ENCODE peak calls at places on chromosomes 2 and 18, in seven cellular contexts. L, F, Y, A, X, T and U are unnamed samples.

GRCh38 chr2:234025475-234025874 is 25.0 kb upstream of the SPP2 start:
- DNase-seq in L (no peak), F (no peak), Y (no peak), A (no peak), X (peak), T (no peak), U (no peak)

GRCh38 chr18:49249523-49249922 is 210.9 kb downstream of the DYM start:
- DNase-seq in L (no peak), F (no peak), Y (no peak), A (no peak), X (peak), T (no peak), U (peak)

GRCh38 chr2:25470792-25471191 is 129.1 kb upstream of the DNMT3A start:
- DNase-seq in L (no peak), F (no peak), Y (no peak), A (no peak), X (no peak), T (no peak), U (no peak)

GRCh38 chr2:54402350-54402749 is 53.8 kb upstream of the SPTBN1 start:
- DNase-seq in L (no peak), F (peak), Y (no peak), A (no peak), X (peak), T (peak), U (no peak)

GRCh38 chr2:9089831-9090230 is 86.3 kb upstream of the MBOAT2 start:
- DNase-seq in L (no peak), F (no peak), Y (no peak), A (no peak), X (peak), T (no peak), U (no peak)

GRCh38 chr2:151718796-151719195 is 15.5 kb downstream of the NEB start:
- DNase-seq in L (no peak), F (no peak), Y (no peak), A (no peak), X (no peak), T (no peak), U (no peak)

GRCh38 chr2:3082705-3083104 is 294.9 kb downstream of the EIPR1 start:
- DNase-seq in L (no peak), F (no peak), Y (no peak), A (no peak), X (no peak), T (no peak), U (no peak)

GRCh38 chr2:24228470-24228869 is 53.6 kb downstream of the FAM228A start:
- DNase-seq in L (no peak), F (peak), Y (no peak), A (no peak), X (peak), T (no peak), U (no peak)

GRCh38 chr2:11344956-11345671 is 678 bp upstream of the ROCK2 start:
- DNase-seq in L (peak), F (peak), Y (peak), A (peak), X (peak), T (peak), U (peak)

GRCh38 chr2:43851026-43851980 is 12.5 kb downstream of the ABCG8 start:
- DNase-seq in L (no peak), F (no peak), Y (no peak), A (no peak), X (no peak), T (no peak), U (no peak)

GRCh38 chr2:102927854-102928267 is 166.0 kb downstream of the TMEM182 start:
- DNase-seq in L (no peak), F (no peak), Y (no peak), A (no peak), X (no peak), T (no peak), U (no peak)

GRCh38 chr2:212928681-212929080 is 222.7 kb downstream of the IKZF2 start:
- DNase-seq in L (no peak), F (no peak), Y (no peak), A (no peak), X (peak), T (no peak), U (no peak)

GRCh38 chr2:96369186-96369585 is 33.6 kb downstream of the NCAPH start:
- DNase-seq in L (no peak), F (no peak), Y (no peak), A (no peak), X (peak), T (no peak), U (no peak)

GRCh38 chr2:196230051-196230450 is 58.7 kb upstream of the STK17B start:
- DNase-seq in L (no peak), F (no peak), Y (peak), A (peak), X (no peak), T (no peak), U (no peak)

GRCh38 chr2:47569658-47570398 is 166.9 kb downstream of the MSH2 start:
- DNase-seq in L (no peak), F (no peak), Y (no peak), A (no peak), X (peak), T (no peak), U (no peak)

GRCh38 chr2:134917958-134918517 is 584 bp upstream of the CCNT2 start:
- DNase-seq in L (no peak), F (peak), Y (no peak), A (no peak), X (peak), T (peak), U (no peak)

GRCh38 chr18:11795916-11796315 is 55.3 kb upstream of the CHMP1B start:
- DNase-seq in L (no peak), F (no peak), Y (no peak), A (no peak), X (no peak), T (no peak), U (no peak)

GRCh38 chr2:46471-47345 is at the start of gene FAM110C:
- DNase-seq in L (peak), F (no peak), Y (peak), A (peak), X (peak), T (peak), U (no peak)

GRCh38 chr2:74567862-74568261 is 13.3 kb downstream of the DOK1 start:
- DNase-seq in L (no peak), F (no peak), Y (no peak), A (no peak), X (peak), T (no peak), U (peak)

GRCh38 chr2:157672129-157672528 is 43.5 kb upstream of the ACVR1C start:
- DNase-seq in L (no peak), F (peak), Y (no peak), A (no peak), X (no peak), T (no peak), U (peak)

GRCh38 chr2:55137024-55137958 is 87.0 kb upstream of the RTN4 start:
- DNase-seq in L (no peak), F (no peak), Y (no peak), A (peak), X (no peak), T (no peak), U (no peak)

GRCh38 chr2:97806738-97807618 is 93.6 kb downstream of the ZAP70 start:
- DNase-seq in L (peak), F (peak), Y (peak), A (peak), X (peak), T (peak), U (peak)

GRCh38 chr2:164840458-164840929 is 1.1 kb downstream of the COBLL1 start:
- DNase-seq in L (peak), F (no peak), Y (peak), A (peak), X (peak), T (peak), U (no peak)

GRCh38 chr2:188746727-188747126 is 227.4 kb upstream of the COL3A1 start:
- DNase-seq in L (no peak), F (no peak), Y (no peak), A (no peak), X (peak), T (no peak), U (peak)

GRCh38 chr2:119059287-119059686 is 99.3 kb downstream of the C1QL2 start:
- DNase-seq in L (no peak), F (no peak), Y (no peak), A (no peak), X (no peak), T (no peak), U (no peak)

GRCh38 chr2:101740555-101740964 is 43.1 kb downstream of the MAP4K4 start:
- DNase-seq in L (no peak), F (no peak), Y (no peak), A (no peak), X (no peak), T (no peak), U (no peak)
- H3K4me3 ChIP-seq in L (no peak), F (no peak), Y (no peak), A (no peak), X (no peak), T (no peak), U (no peak)

GRCh38 chr2:110115291-110116032 is at the start of gene MALL:
- DNase-seq in L (peak), F (no peak), Y (peak), A (peak), X (peak), T (no peak), U (no peak)
- H3K4me3 ChIP-seq in L (peak), F (no peak), Y (peak), A (peak), X (peak), T (no peak), U (peak)

GRCh38 chr2:175577405-175577986 is 396.0 kb upstream of the ATP5MC3 start:
- DNase-seq in L (no peak), F (no peak), Y (no peak), A (no peak), X (no peak), T (no peak), U (no peak)
- H3K4me3 ChIP-seq in L (no peak), F (no peak), Y (no peak), A (no peak), X (no peak), T (no peak), U (no peak)

DNA sequence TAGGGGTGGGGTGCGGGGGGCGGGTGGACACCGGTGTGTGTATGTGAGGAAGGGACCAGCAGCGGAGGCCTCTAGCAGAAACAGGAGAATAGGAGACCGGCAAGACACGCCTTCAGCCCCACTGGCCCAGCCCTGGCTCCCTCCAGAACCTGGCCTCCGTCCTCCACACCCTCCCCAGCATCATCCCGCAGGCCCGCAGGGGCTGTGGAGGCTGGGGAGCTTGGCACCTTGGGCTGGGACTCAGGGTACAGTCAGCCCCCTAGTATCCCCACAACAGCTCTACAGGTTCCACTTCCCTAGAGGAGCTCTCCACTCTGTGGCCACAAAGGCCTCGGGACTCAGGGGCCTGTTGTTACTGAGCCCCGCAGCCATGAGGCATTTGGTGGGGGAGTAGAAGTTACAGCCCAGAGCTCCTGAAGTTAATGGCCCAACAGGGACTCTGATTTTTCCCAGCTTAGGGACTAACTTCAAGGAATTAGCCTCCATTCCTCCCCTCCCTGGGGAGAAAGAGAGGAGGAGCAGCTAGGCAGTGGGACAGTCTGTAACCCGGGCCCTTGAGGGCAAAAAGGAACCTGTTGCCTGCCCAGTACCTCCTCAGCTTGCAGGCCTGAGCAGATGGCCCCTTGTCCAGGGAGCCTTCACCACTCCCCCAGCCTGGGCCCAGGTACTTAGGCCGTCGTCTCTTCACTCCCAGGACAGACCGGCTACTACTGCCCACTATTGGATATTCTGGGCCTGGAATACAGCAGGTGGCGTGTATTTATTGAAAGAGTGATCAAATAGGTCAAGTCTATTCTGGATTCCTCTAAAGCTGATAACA is 20.0 kb downstream of the SH2D6 start:
- DNase-seq in L (no peak), F (no peak), Y (peak), A (no peak), X (peak), T (peak), U (no peak)
- H3K4me3 ChIP-seq in L (no peak), F (peak), Y (peak), A (peak), X (peak), T (no peak), U (peak)

DNA sequence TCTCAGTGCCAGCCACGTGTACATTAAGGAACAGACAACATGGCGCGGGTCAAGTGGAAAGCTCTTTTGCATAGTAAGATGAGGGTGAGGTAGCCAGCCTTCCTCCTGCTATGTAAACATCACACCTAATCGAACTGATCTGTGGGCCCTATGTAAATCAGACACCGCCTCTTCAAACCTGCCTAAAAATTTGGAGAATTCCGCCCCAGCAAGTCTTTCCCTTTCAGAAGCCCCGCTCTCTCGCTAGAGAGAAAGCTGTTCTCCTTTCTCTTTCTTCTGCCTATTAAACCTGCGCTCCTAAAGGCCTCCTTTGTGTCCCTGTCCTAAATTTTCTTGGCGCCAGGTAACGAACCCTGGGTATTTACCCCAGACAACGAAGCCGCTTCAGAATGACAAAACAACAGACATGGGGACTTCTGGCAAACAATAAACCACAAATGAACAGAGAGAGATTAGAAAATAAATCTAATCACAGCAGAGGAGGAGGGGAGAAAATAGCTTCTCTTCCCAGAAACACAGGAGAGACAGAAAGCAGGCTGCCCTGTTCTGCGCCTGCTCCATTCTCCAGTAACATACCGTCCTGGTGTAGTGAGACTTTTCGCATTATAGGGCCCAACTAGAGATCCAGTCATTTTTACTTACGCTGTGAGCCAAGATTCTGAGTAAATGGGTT is 31.9 kb upstream of the CYP1B1 start:
- DNase-seq in L (no peak), F (no peak), Y (no peak), A (no peak), X (no peak), T (no peak), U (no peak)
- H3K4me3 ChIP-seq in L (no peak), F (no peak), Y (no peak), A (no peak), X (no peak), T (no peak), U (no peak)

DNA sequence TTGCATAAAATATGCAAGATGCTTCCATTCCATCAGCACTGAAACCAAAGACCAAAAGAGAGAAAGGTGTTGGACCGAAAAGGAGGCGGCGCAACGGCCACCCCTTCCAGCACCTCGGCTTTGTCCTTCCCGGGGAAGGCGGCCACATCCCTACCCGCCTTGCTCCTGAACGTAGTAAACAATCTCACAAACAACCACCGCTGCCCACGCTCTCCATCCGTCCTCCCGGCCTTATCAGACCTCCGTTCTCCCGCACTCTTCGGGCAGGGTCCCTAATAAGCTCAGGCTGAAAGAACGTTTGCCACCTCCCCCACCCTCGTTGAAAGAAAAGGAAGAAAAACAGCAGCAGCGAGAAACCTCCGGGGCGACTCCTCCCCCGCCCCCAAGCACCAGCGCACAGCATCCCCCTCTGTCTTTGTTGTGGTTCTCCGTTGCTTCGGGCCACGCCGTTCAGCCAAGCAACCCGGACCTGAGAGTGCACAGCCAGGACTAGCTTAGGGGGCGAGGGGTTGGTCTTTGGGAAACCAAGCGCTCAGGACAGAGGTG is 4.4 kb downstream of the EVX2 start:
- DNase-seq in L (no peak), F (peak), Y (no peak), A (no peak), X (no peak), T (no peak), U (no peak)
- H3K4me3 ChIP-seq in L (no peak), F (peak), Y (no peak), A (no peak), X (peak), T (no peak), U (no peak)

DNA sequence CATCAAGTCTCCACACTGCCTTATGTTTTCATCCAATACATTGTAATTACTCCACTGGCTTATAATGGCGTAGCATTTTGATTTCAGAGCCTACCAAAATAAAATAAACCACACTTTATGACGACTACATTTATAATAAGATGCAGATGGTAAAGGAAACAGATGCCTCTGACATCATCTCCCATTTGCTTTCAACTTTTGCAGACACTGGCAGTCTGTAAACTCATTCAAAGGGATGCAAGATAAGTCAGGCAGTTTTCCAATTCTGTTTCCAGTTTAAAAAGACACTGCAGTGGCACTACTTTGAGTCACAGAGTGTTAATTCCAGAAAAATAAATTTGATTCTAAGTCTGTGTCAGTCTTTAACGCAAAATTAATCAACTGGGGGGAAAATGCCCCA is 6.8 kb downstream of the DSEL start:
- DNase-seq in L (no peak), F (no peak), Y (no peak), A (no peak), X (peak), T (no peak), U (no peak)
- H3K4me3 ChIP-seq in L (no peak), F (no peak), Y (no peak), A (no peak), X (peak), T (no peak), U (no peak)

GRCh38 chr2:167478196-167478595 is 589.9 kb downstream of the XIRP2 start:
- DNase-seq in L (no peak), F (no peak), Y (no peak), A (no peak), X (no peak), T (no peak), U (no peak)

GRCh38 chr2:167484875-167485274 is 596.6 kb downstream of the XIRP2 start:
- DNase-seq in L (no peak), F (no peak), Y (no peak), A (no peak), X (no peak), T (no peak), U (no peak)

GRCh38 chr2:167480232-167480985 is 592.1 kb downstream of the XIRP2 start:
- DNase-seq in L (no peak), F (no peak), Y (no peak), A (no peak), X (no peak), T (no peak), U (no peak)

DNA sequence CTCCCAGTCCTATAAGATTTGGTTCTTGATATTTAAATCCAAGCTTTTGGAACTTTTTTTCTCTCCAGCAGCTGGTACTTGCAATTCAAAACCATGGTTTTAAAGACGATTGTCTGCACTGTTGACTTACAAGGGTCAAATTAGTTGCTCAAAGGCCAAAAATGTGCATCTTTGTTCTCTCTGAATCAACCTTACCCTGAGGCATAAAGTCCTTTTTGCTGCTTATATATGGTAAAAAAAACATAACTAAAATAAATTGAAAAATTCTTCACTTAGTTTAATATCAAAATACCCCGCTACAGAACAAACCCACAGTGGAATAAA is 592.7 kb downstream of the XIRP2 start:
- DNase-seq in L (no peak), F (no peak), Y (no peak), A (no peak), X (no peak), T (no peak), U (no peak)
- H3K4me3 ChIP-seq in L (no peak), F (no peak), Y (no peak), A (no peak), X (no peak), T (no peak), U (no peak)

GRCh38 chr2:41026613-41027012 is 574.7 kb upstream of the SLC8A1 start:
- DNase-seq in L (no peak), F (no peak), Y (no peak), A (no peak), X (no peak), T (no peak), U (no peak)
- H3K4me3 ChIP-seq in L (no peak), F (no peak), Y (no peak), A (no peak), X (no peak), T (no peak), U (no peak)